ENCODE peak calls at places on chromosome 2, in five cellular contexts. One of them, this sample, is unnamed.

GRCh38 chr2:189641565-189641964 is 19.7 kb upstream of the ASNSD1 start:
- DNase-seq in dorsolateral prefrontal cortex: no peak
- DNase-seq in brain microvascular endothelial cell: peak
- DNase-seq in cardiac muscle cell: no peak
- DNase-seq in prostate gland: no peak
- DNase-seq in this sample: no peak

GRCh38 chr2:228853151-228853550 is 417.9 kb downstream of the PID1 start:
- DNase-seq in prostate gland: no peak
- DNase-seq in dorsolateral prefrontal cortex: no peak
- DNase-seq in cardiac muscle cell: no peak
- DNase-seq in brain microvascular endothelial cell: no peak
- DNase-seq in this sample: no peak

GRCh38 chr2:105125920-105126319 is 88.1 kb downstream of the MRPS9 start:
- DNase-seq in cardiac muscle cell: no peak
- DNase-seq in brain microvascular endothelial cell: no peak
- DNase-seq in prostate gland: no peak
- DNase-seq in dorsolateral prefrontal cortex: no peak
- DNase-seq in this sample: no peak

GRCh38 chr2:240884745-240885144 is 11.2 kb downstream of the MAB21L4 start:
- DNase-seq in dorsolateral prefrontal cortex: no peak
- DNase-seq in brain microvascular endothelial cell: no peak
- DNase-seq in cardiac muscle cell: no peak
- DNase-seq in prostate gland: no peak
- DNase-seq in this sample: no peak

GRCh38 chr2:176554107-176555048 is 285.1 kb downstream of the MTX2 start:
- DNase-seq in dorsolateral prefrontal cortex: no peak
- DNase-seq in prostate gland: no peak
- DNase-seq in cardiac muscle cell: peak
- DNase-seq in brain microvascular endothelial cell: peak
- DNase-seq in this sample: no peak

GRCh38 chr2:216170362-216170761 is 61.2 kb downstream of the XRCC5 start:
- DNase-seq in dorsolateral prefrontal cortex: no peak
- DNase-seq in brain microvascular endothelial cell: no peak
- DNase-seq in prostate gland: no peak
- DNase-seq in cardiac muscle cell: no peak
- DNase-seq in this sample: no peak

GRCh38 chr2:100416397-100416938 is 1.0 kb downstream of the CHST10 start:
- DNase-seq in dorsolateral prefrontal cortex: no peak
- DNase-seq in cardiac muscle cell: no peak
- DNase-seq in prostate gland: no peak
- DNase-seq in brain microvascular endothelial cell: no peak
- DNase-seq in this sample: no peak

GRCh38 chr2:230777681-230778080 is 65.0 kb downstream of the CAB39 start:
- DNase-seq in dorsolateral prefrontal cortex: no peak
- DNase-seq in prostate gland: no peak
- DNase-seq in brain microvascular endothelial cell: no peak
- DNase-seq in cardiac muscle cell: no peak
- DNase-seq in this sample: no peak

GRCh38 chr2:21655136-21655535 is 531.4 kb downstream of the TDRD15 start:
- DNase-seq in brain microvascular endothelial cell: no peak
- DNase-seq in dorsolateral prefrontal cortex: no peak
- DNase-seq in prostate gland: no peak
- DNase-seq in cardiac muscle cell: no peak
- DNase-seq in this sample: no peak

GRCh38 chr2:189129971-189130370 is 49.6 kb downstream of the COL5A2 start:
- DNase-seq in dorsolateral prefrontal cortex: no peak
- DNase-seq in brain microvascular endothelial cell: peak
- DNase-seq in cardiac muscle cell: no peak
- DNase-seq in prostate gland: no peak
- DNase-seq in this sample: no peak

GRCh38 chr2:209673811-209674210 is 97.8 kb upstream of the UNC80 start:
- DNase-seq in prostate gland: no peak
- DNase-seq in dorsolateral prefrontal cortex: no peak
- DNase-seq in brain microvascular endothelial cell: no peak
- DNase-seq in cardiac muscle cell: no peak
- DNase-seq in this sample: no peak

GRCh38 chr2:198135481-198135934 is 331.1 kb downstream of the PLCL1 start:
- DNase-seq in dorsolateral prefrontal cortex: no peak
- DNase-seq in brain microvascular endothelial cell: no peak
- DNase-seq in prostate gland: no peak
- DNase-seq in cardiac muscle cell: no peak
- DNase-seq in this sample: no peak

GRCh38 chr2:215218587-215219577 is 80.5 kb upstream of the ABCA12 start:
- DNase-seq in cardiac muscle cell: no peak
- DNase-seq in brain microvascular endothelial cell: no peak
- DNase-seq in prostate gland: no peak
- DNase-seq in dorsolateral prefrontal cortex: no peak
- DNase-seq in this sample: no peak

GRCh38 chr2:71865391-71865965 is 282.2 kb downstream of the CYP26B1 start:
- DNase-seq in brain microvascular endothelial cell: no peak
- DNase-seq in cardiac muscle cell: no peak
- DNase-seq in dorsolateral prefrontal cortex: no peak
- DNase-seq in prostate gland: no peak
- DNase-seq in this sample: no peak

GRCh38 chr2:19911799-19912509 is 10.2 kb upstream of the TTC32 start:
- DNase-seq in brain microvascular endothelial cell: peak
- DNase-seq in prostate gland: no peak
- DNase-seq in cardiac muscle cell: no peak
- DNase-seq in dorsolateral prefrontal cortex: no peak
- DNase-seq in this sample: no peak

GRCh38 chr2:133249362-133249761 is 318.9 kb downstream of the NCKAP5 start:
- DNase-seq in brain microvascular endothelial cell: no peak
- DNase-seq in prostate gland: no peak
- DNase-seq in dorsolateral prefrontal cortex: no peak
- DNase-seq in cardiac muscle cell: no peak
- DNase-seq in this sample: no peak

GRCh38 chr2:127950264-127950663 is 64.5 kb upstream of the AMMECR1L start:
- DNase-seq in cardiac muscle cell: no peak
- DNase-seq in prostate gland: no peak
- DNase-seq in dorsolateral prefrontal cortex: no peak
- DNase-seq in brain microvascular endothelial cell: no peak
- DNase-seq in this sample: no peak

GRCh38 chr2:134333646-134334189 is 79.8 kb downstream of the MGAT5 start:
- DNase-seq in brain microvascular endothelial cell: no peak
- DNase-seq in cardiac muscle cell: no peak
- DNase-seq in dorsolateral prefrontal cortex: no peak
- DNase-seq in prostate gland: no peak
- DNase-seq in this sample: no peak

GRCh38 chr2:102143450-102143985 is 972 bp downstream of the IL1R1 start:
- DNase-seq in brain microvascular endothelial cell: no peak
- DNase-seq in prostate gland: no peak
- DNase-seq in dorsolateral prefrontal cortex: no peak
- DNase-seq in cardiac muscle cell: no peak
- DNase-seq in this sample: no peak

GRCh38 chr2:226832076-226832475 is 3.8 kb upstream of the RHBDD1 start:
- DNase-seq in cardiac muscle cell: no peak
- DNase-seq in prostate gland: no peak
- DNase-seq in brain microvascular endothelial cell: no peak
- DNase-seq in dorsolateral prefrontal cortex: no peak
- DNase-seq in this sample: no peak

GRCh38 chr2:143623270-143623669 is 494.1 kb downstream of the ARHGAP15 start:
- DNase-seq in prostate gland: no peak
- DNase-seq in cardiac muscle cell: no peak
- DNase-seq in dorsolateral prefrontal cortex: no peak
- DNase-seq in brain microvascular endothelial cell: no peak
- DNase-seq in this sample: no peak

GRCh38 chr2:145572238-145572637 is 1052.3 kb upstream of the ZEB2 start:
- DNase-seq in brain microvascular endothelial cell: no peak
- DNase-seq in cardiac muscle cell: no peak
- DNase-seq in dorsolateral prefrontal cortex: no peak
- DNase-seq in prostate gland: no peak
- DNase-seq in this sample: no peak

GRCh38 chr2:49367003-49367402 is 212.7 kb upstream of the FSHR start:
- DNase-seq in brain microvascular endothelial cell: no peak
- DNase-seq in dorsolateral prefrontal cortex: no peak
- DNase-seq in cardiac muscle cell: peak
- DNase-seq in prostate gland: no peak
- DNase-seq in this sample: no peak

GRCh38 chr2:134567666-134568065 is 151.1 kb downstream of the TMEM163 start:
- DNase-seq in dorsolateral prefrontal cortex: no peak
- DNase-seq in brain microvascular endothelial cell: no peak
- DNase-seq in prostate gland: no peak
- DNase-seq in cardiac muscle cell: no peak
- DNase-seq in this sample: no peak

GRCh38 chr2:224749136-224749535 is 33.0 kb upstream of the CCDC195 start:
- DNase-seq in dorsolateral prefrontal cortex: no peak
- DNase-seq in brain microvascular endothelial cell: no peak
- DNase-seq in prostate gland: no peak
- DNase-seq in cardiac muscle cell: no peak
- DNase-seq in this sample: no peak
- H3K4me3 ChIP-seq in dorsolateral prefrontal cortex: no peak
- H3K4me3 ChIP-seq in brain microvascular endothelial cell: no peak
- H3K4me3 ChIP-seq in prostate gland: no peak
- H3K4me3 ChIP-seq in cardiac muscle cell: no peak
- H3K4me3 ChIP-seq in this sample: no peak

GRCh38 chr2:150610670-150611279 is 123.3 kb upstream of the RND3 start:
- DNase-seq in brain microvascular endothelial cell: peak
- DNase-seq in dorsolateral prefrontal cortex: no peak
- DNase-seq in cardiac muscle cell: peak
- DNase-seq in prostate gland: no peak
- DNase-seq in this sample: peak
- TF ChIP-seq CTCF in brain microvascular endothelial cell: peak
- TF ChIP-seq CTCF in dorsolateral prefrontal cortex: no peak
- TF ChIP-seq CTCF in cardiac muscle cell: peak
- TF ChIP-seq CTCF in prostate gland: peak
- TF ChIP-seq CTCF in this sample: peak

GRCh38 chr2:85062565-85062964 is 70.6 kb upstream of the TCF7L1 start:
- DNase-seq in prostate gland: no peak
- DNase-seq in cardiac muscle cell: no peak
- DNase-seq in brain microvascular endothelial cell: no peak
- DNase-seq in dorsolateral prefrontal cortex: no peak
- DNase-seq in this sample: no peak
- H3K4me3 ChIP-seq in prostate gland: no peak
- H3K4me3 ChIP-seq in cardiac muscle cell: no peak
- H3K4me3 ChIP-seq in brain microvascular endothelial cell: no peak
- H3K4me3 ChIP-seq in dorsolateral prefrontal cortex: no peak
- H3K4me3 ChIP-seq in this sample: no peak

DNA sequence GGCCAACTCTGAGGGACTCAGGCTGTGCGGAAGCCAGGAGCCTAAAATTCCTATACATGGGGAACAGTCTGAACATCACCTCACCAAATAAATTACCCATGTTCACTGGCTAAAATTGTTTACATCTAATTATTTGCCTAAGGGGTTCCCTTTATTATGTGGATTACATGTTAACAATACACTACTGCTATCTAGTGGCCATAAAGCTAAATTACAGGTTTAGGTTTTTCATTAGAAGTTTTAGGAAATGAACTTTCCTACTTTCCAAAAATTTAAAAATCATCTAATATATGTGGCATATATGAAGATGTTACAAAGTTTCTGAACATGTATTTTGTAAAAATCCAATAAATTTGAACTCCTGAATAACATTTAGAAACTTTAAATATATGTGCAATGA is 40.3 kb downstream of the PLA2R1 start:
- DNase-seq in dorsolateral prefrontal cortex: no peak
- DNase-seq in prostate gland: no peak
- DNase-seq in brain microvascular endothelial cell: no peak
- DNase-seq in cardiac muscle cell: no peak
- DNase-seq in this sample: no peak
- TF ChIP-seq CTCF in dorsolateral prefrontal cortex: no peak
- TF ChIP-seq CTCF in prostate gland: no peak
- TF ChIP-seq CTCF in brain microvascular endothelial cell: no peak
- TF ChIP-seq CTCF in cardiac muscle cell: peak
- TF ChIP-seq CTCF in this sample: peak

DNA sequence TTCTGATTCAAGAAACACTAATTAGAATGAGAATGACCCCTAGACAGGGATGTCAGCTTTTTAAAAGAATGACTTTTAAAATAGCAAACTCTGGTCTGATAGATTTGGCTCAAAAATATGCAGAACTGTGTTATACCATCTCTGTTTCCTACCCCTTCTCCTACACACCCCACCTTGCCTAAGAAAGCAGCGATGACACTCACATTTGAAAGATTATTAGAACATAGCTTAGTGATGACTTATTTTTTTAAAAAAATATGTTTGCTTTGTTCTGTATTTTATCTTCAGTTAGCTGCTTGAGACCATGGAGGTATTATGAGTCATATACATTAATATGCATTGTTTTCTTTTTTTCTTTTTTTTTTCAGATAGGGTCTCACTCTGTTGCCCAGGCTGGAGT is 176.7 kb upstream of the TPO start:
- DNase-seq in dorsolateral prefrontal cortex: no peak
- DNase-seq in prostate gland: no peak
- DNase-seq in brain microvascular endothelial cell: peak
- DNase-seq in cardiac muscle cell: no peak
- DNase-seq in this sample: no peak
- H3K4me3 ChIP-seq in dorsolateral prefrontal cortex: no peak
- H3K4me3 ChIP-seq in prostate gland: no peak
- H3K4me3 ChIP-seq in brain microvascular endothelial cell: no peak
- H3K4me3 ChIP-seq in cardiac muscle cell: no peak
- H3K4me3 ChIP-seq in this sample: no peak